ENCODE peak calls at places on chromosomes 3 and 15, in four cellular contexts. One of them, this sample, is unnamed.

GRCh38 chr15:74716647-74717046 is 8.7 kb downstream of the CYP1A1 start:
- DNase-seq in H4: no peak
- DNase-seq in right atrium auricular region: no peak
- DNase-seq in caudate nucleus: no peak
- DNase-seq in this sample: no peak

GRCh38 chr15:49990835-49991540 is 128.0 kb downstream of the ATP8B4 start:
- DNase-seq in H4: no peak
- DNase-seq in caudate nucleus: no peak
- DNase-seq in right atrium auricular region: no peak
- DNase-seq in this sample: no peak

GRCh38 chr3:87997966-87998365 is 60.8 kb downstream of the CGGBP1 start:
- DNase-seq in H4: no peak
- DNase-seq in right atrium auricular region: no peak
- DNase-seq in caudate nucleus: no peak
- DNase-seq in this sample: no peak

GRCh38 chr3:60073942-60074341 is 1024.1 kb upstream of the CFAP20DC start:
- DNase-seq in caudate nucleus: no peak
- DNase-seq in right atrium auricular region: no peak
- DNase-seq in H4: no peak
- DNase-seq in this sample: no peak

GRCh38 chr3:73055583-73056364 is 5.7 kb upstream of the EBLN2 start:
- DNase-seq in right atrium auricular region: no peak
- DNase-seq in H4: no peak
- DNase-seq in caudate nucleus: no peak
- DNase-seq in this sample: no peak

GRCh38 chr3:133479895-133480669 is 80.2 kb downstream of the BFSP2 start:
- DNase-seq in caudate nucleus: no peak
- DNase-seq in right atrium auricular region: no peak
- DNase-seq in H4: no peak
- DNase-seq in this sample: no peak

GRCh38 chr3:152737021-152737908 is 97.7 kb upstream of the P2RY1 start:
- DNase-seq in caudate nucleus: no peak
- DNase-seq in right atrium auricular region: no peak
- DNase-seq in H4: peak; percentile 94
- DNase-seq in this sample: no peak

GRCh38 chr3:151146071-151146730 is 56.8 kb downstream of the GPR171 start:
- DNase-seq in right atrium auricular region: peak; percentile 72
- DNase-seq in H4: peak; percentile 82
- DNase-seq in caudate nucleus: no peak
- DNase-seq in this sample: no peak

GRCh38 chr3:168071971-168072645 is 23.6 kb downstream of the GOLIM4 start:
- DNase-seq in H4: no peak
- DNase-seq in caudate nucleus: no peak
- DNase-seq in right atrium auricular region: no peak
- DNase-seq in this sample: no peak

GRCh38 chr3:179332240-179332639 is 9.4 kb downstream of the ZNF639 start:
- DNase-seq in caudate nucleus: no peak
- DNase-seq in right atrium auricular region: no peak
- DNase-seq in H4: no peak
- DNase-seq in this sample: no peak

GRCh38 chr15:61335998-61336648 is 107.0 kb upstream of the RORA start:
- DNase-seq in H4: no peak
- DNase-seq in caudate nucleus: no peak
- DNase-seq in right atrium auricular region: no peak
- DNase-seq in this sample: no peak

GRCh38 chr3:78497692-78498091 is 1270.1 kb downstream of the ROBO1 start:
- DNase-seq in H4: no peak
- DNase-seq in caudate nucleus: no peak
- DNase-seq in right atrium auricular region: no peak
- DNase-seq in this sample: no peak

GRCh38 chr3:112778298-112779008 is 68.2 kb downstream of the CD200R1L start:
- DNase-seq in caudate nucleus: no peak
- DNase-seq in right atrium auricular region: no peak
- DNase-seq in H4: peak; percentile 44
- DNase-seq in this sample: no peak

GRCh38 chr15:95875141-95875643 is 455.3 kb upstream of the NR2F2 start:
- DNase-seq in H4: peak; percentile 57
- DNase-seq in caudate nucleus: no peak
- DNase-seq in right atrium auricular region: peak; percentile 66
- DNase-seq in this sample: peak; percentile 9

GRCh38 chr3:27714692-27715453 is 7.2 kb downstream of the EOMES start:
- DNase-seq in right atrium auricular region: no peak
- DNase-seq in caudate nucleus: no peak
- DNase-seq in H4: no peak
- DNase-seq in this sample: no peak

GRCh38 chr3:127628426-127628787 is 578 bp upstream of the PODXL2 start:
- DNase-seq in right atrium auricular region: no peak
- DNase-seq in caudate nucleus: no peak
- DNase-seq in H4: no peak
- DNase-seq in this sample: no peak

GRCh38 chr15:51162865-51163762 is 68.4 kb upstream of the TNFAIP8L3 start:
- DNase-seq in caudate nucleus: no peak
- DNase-seq in right atrium auricular region: peak; percentile 77
- DNase-seq in H4: peak; percentile 65
- DNase-seq in this sample: no peak

GRCh38 chr15:83446904-83447708 is at the start of gene SH3GL3:
- DNase-seq in right atrium auricular region: peak; percentile 83
- DNase-seq in caudate nucleus: peak; percentile 38
- DNase-seq in H4: peak; percentile 59
- DNase-seq in this sample: no peak

GRCh38 chr3:71444028-71444860 is 139.3 kb downstream of the FOXP1 start:
- DNase-seq in H4: peak; percentile 76
- DNase-seq in right atrium auricular region: no peak
- DNase-seq in caudate nucleus: no peak
- DNase-seq in this sample: peak; percentile 98

GRCh38 chr3:157914882-157915281 is 191.3 kb downstream of the SHOX2 start:
- DNase-seq in right atrium auricular region: no peak
- DNase-seq in H4: peak; percentile 20
- DNase-seq in caudate nucleus: no peak
- DNase-seq in this sample: no peak

GRCh38 chr15:80403712-80404056 is 498 bp upstream of the ARNT2 start:
- DNase-seq in caudate nucleus: no peak
- DNase-seq in H4: no peak
- DNase-seq in right atrium auricular region: no peak
- DNase-seq in this sample: no peak

GRCh38 chr15:41915203-41915994 is 21.5 kb upstream of the SPTBN5 start:
- DNase-seq in caudate nucleus: no peak
- DNase-seq in H4: no peak
- DNase-seq in right atrium auricular region: no peak
- DNase-seq in this sample: no peak

GRCh38 chr3:38986901-38987300 is 64.8 kb downstream of the SCN11A start:
- DNase-seq in caudate nucleus: no peak
- DNase-seq in H4: no peak
- DNase-seq in right atrium auricular region: no peak
- DNase-seq in this sample: no peak

GRCh38 chr15:35713733-35714132 is 167.8 kb upstream of the DPH6 start:
- DNase-seq in caudate nucleus: no peak
- DNase-seq in right atrium auricular region: no peak
- DNase-seq in H4: no peak
- DNase-seq in this sample: no peak

GRCh38 chr3:13879102-13879945 is 547 bp downstream of the WNT7A start:
- DNase-seq in H4: no peak
- DNase-seq in right atrium auricular region: no peak
- DNase-seq in caudate nucleus: no peak
- DNase-seq in this sample: no peak

GRCh38 chr3:107846282-107846852 is 244.5 kb downstream of the CD47 start:
- DNase-seq in caudate nucleus: no peak
- DNase-seq in right atrium auricular region: peak; percentile 77
- DNase-seq in H4: peak; percentile 18
- DNase-seq in this sample: no peak